ENCODE peak calls at places on chromosomes 2 and 18, in eight cellular contexts. U is kidney glomerular epithelial cell; N is fibroblast of mammary gland; J is astrocyte of the hippocampus; F is CD4-positive, alpha-beta T cell; Y is EL; X is fibroblast of lung; A is stimulated activated naive B cell treated with anti-CD40 and anti-IgM and Interleukin-4, amounts not matched to agents 10 μg/mL and 1 μg/mL and 100 μg/mL, for 72 hours. D is an unnamed sample.

GRCh38 chr18:58476521-58477210 is 152.2 kb downstream of the ALPK2 start:
- DNase-seq in X (no peak), Y (no peak), J (no peak), F (no peak), N (no peak), U (no peak), A (no peak), D (no peak)

GRCh38 chr18:56043691-56044090 is 455.7 kb upstream of the TCF4 start:
- DNase-seq in N (no peak), U (no peak), Y (no peak), A (no peak), J (peak), F (no peak), X (peak), D (no peak)

GRCh38 chr2:177908182-177908581 is 164.4 kb downstream of the PDE11A start:
- DNase-seq in F (no peak), A (no peak), X (peak), U (no peak), N (no peak), Y (no peak), J (no peak), D (peak)

GRCh38 chr2:205679410-205680009 is 2.8 kb upstream of the NRP2 start:
- DNase-seq in J (no peak), Y (no peak), X (no peak), F (no peak), N (no peak), U (peak), A (no peak), D (no peak)

GRCh38 chr2:27379383-27379839 is 1.1 kb downstream of the ZNF513 start:
- DNase-seq in J (no peak), F (no peak), X (no peak), Y (no peak), A (no peak), N (no peak), U (no peak), D (no peak)

GRCh38 chr2:109102588-109103233 is 26.3 kb upstream of the SH3RF3 start:
- DNase-seq in F (no peak), U (no peak), A (no peak), Y (no peak), J (no peak), N (no peak), X (no peak), D (no peak)

GRCh38 chr18:48036641-48037421 is 106.4 kb upstream of the SMAD2 start:
- DNase-seq in J (peak), N (no peak), Y (no peak), F (no peak), U (peak), X (no peak), A (no peak), D (peak)

GRCh38 chr2:74361327-74361726 is 18.1 kb upstream of the SLC4A5 start:
- DNase-seq in A (no peak), F (no peak), X (no peak), N (no peak), Y (no peak), U (no peak), J (no peak), D (no peak)

GRCh38 chr2:233463586-233463985 is 103.0 kb downstream of the USP40 start:
- DNase-seq in F (no peak), U (no peak), Y (no peak), J (no peak), X (no peak), N (no peak), A (no peak), D (no peak)

GRCh38 chr2:145141981-145142380 is 622.1 kb upstream of the ZEB2 start:
- DNase-seq in N (no peak), Y (no peak), F (no peak), U (no peak), X (no peak), A (no peak), J (no peak), D (no peak)

GRCh38 chr2:157840568-157841156 is 35.5 kb downstream of the ACVR1 start:
- DNase-seq in U (no peak), J (peak), A (no peak), X (peak), F (no peak), Y (no peak), N (peak), D (peak)